ENCODE peak calls at places on chromosomes 1 and 21, in nine cellular contexts. R is NCI-H1105; F is central memory CD8-positive, alpha-beta T cell; W is kidney glomerular epithelial cell; V is stimulated activated CD8-positive, alpha-beta memory T cell treated with anti-CD3 and anti-CD28 coated beads, Interleukin-2, amount 100 ng/mL, for 1 hour; G is BJ; A is left cardiac atrium; D is NCI-H187 treated with DMSO at 0.1 percent for 48 hours; B is fibroblast of mammary gland. S is an unnamed sample.

GRCh38 chr1:236142358-236143103 is at the start of gene GPR137B:
- DNase-seq in V (peak), A (peak), D (no peak), R (no peak), W (peak), B (peak), F (peak), G (no peak), S (peak)

GRCh38 chr1:85259866-85260345 is 444 bp upstream of the C1orf52 start:
- DNase-seq in D (no peak), G (no peak), A (peak), V (no peak), F (no peak), B (peak), R (no peak), W (peak), S (no peak)

GRCh38 chr1:186212574-186213224 is 162.4 kb downstream of the TPR start:
- DNase-seq in F (no peak), V (no peak), D (peak), W (peak), R (peak), B (peak), A (peak), G (peak), S (no peak)

GRCh38 chr1:210262167-210262896 is 29.7 kb downstream of the SERTAD4 start:
- DNase-seq in G (peak), V (no peak), D (no peak), A (peak), B (peak), F (no peak), W (no peak), R (no peak), S (no peak)

GRCh38 chr21:41985662-41986416 is 24.3 kb downstream of the ZBTB21 start:
- DNase-seq in B (no peak), F (peak), G (no peak), W (no peak), D (no peak), A (no peak), V (no peak), R (no peak), S (no peak)

GRCh38 chr21:44817914-44818635 is at the start of gene SUMO3:
- DNase-seq in G (no peak), V (peak), F (peak), D (no peak), R (peak), W (peak), B (peak), A (peak), S (peak)

GRCh38 chr1:70091811-70092210 is 113.6 kb downstream of the LRRC40 start:
- DNase-seq in W (no peak), D (no peak), R (no peak), V (no peak), B (no peak), F (no peak), G (no peak), A (no peak), S (no peak)

GRCh38 chr1:3518756-3519155 is 64.3 kb downstream of the ARHGEF16 start:
- DNase-seq in F (no peak), G (no peak), R (no peak), D (no peak), A (no peak), V (no peak), W (no peak), B (no peak), S (no peak)

GRCh38 chr1:103266036-103266435 is 157.7 kb upstream of the COL11A1 start:
- DNase-seq in W (no peak), F (no peak), V (no peak), D (no peak), R (no peak), A (no peak), B (no peak), G (peak), S (no peak)

GRCh38 chr1:78830321-78830720 is 176.2 kb downstream of the ADGRL4 start:
- DNase-seq in F (no peak), G (no peak), A (no peak), R (no peak), V (no peak), D (no peak), W (no peak), B (no peak), S (no peak)

GRCh38 chr1:8349961-8350360 is 32.0 kb downstream of the SLC45A1 start:
- DNase-seq in G (no peak), W (no peak), B (peak), V (no peak), R (no peak), A (peak), D (no peak), F (no peak), S (no peak)

GRCh38 chr1:190479028-190479427 is 1.4 kb upstream of the BRINP3 start:
- DNase-seq in A (no peak), V (no peak), G (no peak), W (no peak), D (no peak), B (no peak), R (peak), F (no peak), S (no peak)

GRCh38 chr1:99558539-99558938 is 87.4 kb upstream of the PALMD start:
- DNase-seq in W (no peak), F (no peak), B (peak), A (no peak), R (no peak), V (no peak), D (no peak), G (no peak), S (no peak)

GRCh38 chr1:96473791-96474452 is 247.7 kb upstream of the PTBP2 start:
- DNase-seq in W (peak), V (no peak), B (peak), G (no peak), F (no peak), R (no peak), A (no peak), D (no peak), S (no peak)

GRCh38 chr1:115507256-115507589 is 134.5 kb upstream of the VANGL1 start:
- DNase-seq in V (no peak), R (no peak), W (peak), A (no peak), B (peak), D (no peak), F (no peak), G (no peak), S (no peak)

GRCh38 chr1:228974296-228974695 is 239.0 kb downstream of the RHOU start:
- DNase-seq in V (no peak), W (no peak), B (no peak), R (no peak), G (no peak), F (no peak), D (no peak), A (no peak), S (no peak)

GRCh38 chr1:159827549-159827948 is 876 bp downstream of the SLAMF8 start:
- DNase-seq in G (no peak), R (no peak), D (no peak), F (peak), A (no peak), B (no peak), W (no peak), V (no peak), S (peak)

GRCh38 chr1:193558491-193559028 is 372.1 kb upstream of the B3GALT2 start:
- DNase-seq in F (no peak), D (no peak), R (no peak), A (no peak), B (peak), G (peak), W (peak), V (no peak), S (no peak)

S was measured in central memory CD4-positive, alpha-beta T cell.